ENCODE peak calls at places on chromosomes 5 and 9, in nine cellular contexts. T is cardiac muscle cell; R is pancreas; E is A549; X is heart right ventricle; I is breast epithelium; N is ovary; O is CD8-positive, alpha-beta T cell; C is adrenal gland. H is an unnamed sample.

GRCh38 chr5:15609076-15609725 is 109.2 kb downstream of the FBXL7 start:
- DNase-seq in T (no peak), R (no peak), E (no peak), X (no peak), I (no peak), N (no peak), O (no peak), C (no peak), H (no peak)

GRCh38 chr5:94314507-94315170 is 303.8 kb downstream of the KIAA0825 start:
- DNase-seq in T (peak; percentile 30), R (no peak), E (no peak), X (no peak), I (no peak), N (no peak), O (no peak), C (no peak), H (peak; percentile 10)

GRCh38 chr5:88824892-88825781 is 57.8 kb downstream of the MEF2C start:
- DNase-seq in T (peak; percentile 82), R (no peak), E (no peak), X (no peak), I (no peak), N (no peak), O (no peak), C (no peak), H (peak; percentile 64)

GRCh38 chr5:66363097-66363496 is 219.0 kb downstream of the SREK1 start:
- DNase-seq in T (no peak), R (no peak), E (no peak), X (no peak), I (no peak), N (no peak), O (no peak), C (no peak), H (no peak)

GRCh38 chr5:35785601-35786085 is 71.0 kb upstream of the IL7R start:
- DNase-seq in T (no peak), R (no peak), E (no peak), X (no peak), I (no peak), N (no peak), O (peak; percentile 61), C (no peak), H (peak; percentile 30)

GRCh38 chr5:150320048-150320555 is 17.4 kb upstream of the ARSI start:
- DNase-seq in T (peak; percentile 88), R (no peak), E (peak; percentile 68), X (peak; percentile 51), I (no peak), N (peak; percentile 68), O (no peak), C (peak; percentile 54), H (peak; percentile 94)

GRCh38 chr5:126543660-126544059 is 51.4 kb downstream of the ALDH7A1 start:
- DNase-seq in T (no peak), R (no peak), E (no peak), X (no peak), I (no peak), N (no peak), O (no peak), C (no peak), H (no peak)

GRCh38 chr5:98372351-98372750 is 401.1 kb upstream of the RGMB start:
- DNase-seq in T (peak; percentile 56), R (no peak), E (no peak), X (no peak), I (no peak), N (no peak), O (no peak), C (no peak), H (no peak)

GRCh38 chr9:121871431-121872025 is 220.1 kb downstream of the DAB2IP start:
- DNase-seq in T (no peak), R (no peak), E (no peak), X (no peak), I (no peak), N (no peak), O (no peak), C (peak; percentile 42), H (peak; percentile 69)

GRCh38 chr5:165108809-165109208 is 1603.4 kb downstream of the MAT2B start:
- DNase-seq in T (no peak), R (no peak), E (no peak), X (no peak), I (no peak), N (no peak), O (no peak), C (no peak), H (no peak)

GRCh38 chr5:18744990-18745590 is 1110.8 kb downstream of the TAF11L14 start:
- DNase-seq in T (no peak), R (no peak), E (no peak), X (no peak), I (no peak), N (no peak), O (no peak), C (no peak), H (no peak)

GRCh38 chr9:115653231-115653630 is 500.4 kb upstream of the PAPPA start:
- DNase-seq in T (peak; percentile 50), R (no peak), E (no peak), X (no peak), I (no peak), N (no peak), O (no peak), C (no peak), H (peak; percentile 69)

GRCh38 chr9:120878188-120879130 is 1.5 kb upstream of the PHF19 start:
- DNase-seq in T (no peak), R (no peak), E (no peak), X (no peak), I (no peak), N (no peak), O (peak; percentile 59), C (no peak), H (no peak)

GRCh38 chr9:133839822-133840329 is 101.7 kb upstream of the SARDH start:
- DNase-seq in T (peak; percentile 62), R (peak; percentile 52), E (no peak), X (peak; percentile 38), I (no peak), N (no peak), O (no peak), C (no peak), H (peak; percentile 29)

GRCh38 chr5:131230406-131230805 is 33.4 kb upstream of the CDC42SE2 start:
- DNase-seq in T (no peak), R (no peak), E (peak; percentile 23), X (no peak), I (no peak), N (no peak), O (no peak), C (no peak), H (no peak)

DNA sequence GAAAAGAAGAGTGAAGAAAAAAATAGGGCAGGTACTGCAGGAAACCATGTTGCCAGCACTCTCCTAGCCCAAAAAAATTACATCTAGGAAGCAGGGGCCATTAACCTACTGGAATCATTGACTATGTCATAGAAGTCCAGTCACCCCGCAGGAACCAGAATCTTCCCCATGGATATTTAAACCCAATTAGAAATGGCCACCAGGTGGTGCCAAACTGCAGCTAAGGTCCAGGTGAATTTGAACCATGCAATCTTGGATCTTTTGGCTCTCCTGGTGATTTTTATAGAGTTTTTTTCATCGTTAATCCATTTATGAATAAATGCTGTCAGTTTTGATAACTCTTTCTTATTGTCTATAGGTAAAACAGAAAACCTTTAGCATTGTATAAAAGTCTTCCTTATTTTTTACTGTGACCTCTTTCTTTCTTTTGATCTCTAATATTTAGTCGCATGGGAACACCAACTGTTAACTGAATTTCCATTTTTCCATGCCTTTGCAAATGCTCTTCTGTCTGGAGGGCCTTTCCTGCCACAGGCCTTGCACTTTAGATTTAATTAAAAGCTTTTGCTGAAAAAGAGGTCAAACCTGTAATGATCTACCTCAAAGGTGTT is 147.5 kb upstream of the FGF10 start:
- DNase-seq in T (peak; percentile 23), R (no peak), E (peak; percentile 29), X (peak; percentile 18), I (no peak), N (no peak), O (no peak), C (peak; percentile 29), H (peak; percentile 78)
- TF ChIP-seq CTCF in T (peak; percentile 46), R (peak; percentile 14), E (peak; percentile 53), X (peak; percentile 74), I (no peak), N (no peak), O (no peak), C (peak; percentile 71), H (peak; percentile 83)

DNA sequence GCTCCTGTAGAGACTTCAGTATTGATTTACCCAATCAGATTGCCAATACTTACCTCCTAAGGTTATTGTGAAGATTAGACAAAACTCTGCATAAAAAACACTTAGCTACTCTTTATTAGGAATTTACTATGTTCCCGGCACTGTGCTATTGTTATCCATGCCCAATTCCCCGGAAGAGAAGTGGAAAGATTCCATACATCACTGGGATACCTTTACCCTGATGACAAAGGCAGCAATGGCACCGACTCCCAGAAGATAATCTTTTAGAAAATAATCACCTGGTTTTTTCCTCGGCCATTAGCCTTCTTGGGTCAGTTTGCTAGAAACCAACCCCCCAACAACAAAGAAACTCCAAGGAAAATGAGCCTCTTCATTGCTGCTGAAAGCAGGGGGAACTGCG is 226.0 kb downstream of the SNX18 start:
- DNase-seq in T (no peak), R (no peak), E (no peak), X (no peak), I (no peak), N (no peak), O (no peak), C (no peak), H (no peak)
- H3K4me3 ChIP-seq in T (no peak overlapping the region), R (no peak overlapping the region), E (no peak overlapping the region), X (no peak overlapping the region), I (no peak overlapping the region), N (no peak overlapping the region), O (no peak overlapping the region), C (no peak overlapping the region), H (no peak overlapping the region)

GRCh38 chr5:32444946-32445758 is 612 bp upstream of the ZFR start:
- DNase-seq in T (no peak), R (no peak), E (no peak), X (no peak), I (no peak), N (no peak), O (no peak), C (no peak), H (no peak)

GRCh38 chr5:32445831-32446614 is 1.5 kb upstream of the ZFR start:
- DNase-seq in T (no peak), R (no peak), E (no peak), X (no peak), I (no peak), N (no peak), O (no peak), C (no peak), H (no peak)

GRCh38 chr5:32443145-32443540 is 1.4 kb downstream of the ZFR start:
- DNase-seq in T (peak; percentile 21), R (no peak), E (no peak), X (no peak), I (no peak), N (no peak), O (no peak), C (no peak), H (peak; percentile 60)

GRCh38 chr5:32443541-32444190 is 874 bp downstream of the ZFR start:
- DNase-seq in T (peak; percentile 56), R (peak; percentile 74), E (peak; percentile 50), X (peak; percentile 23), I (peak; percentile 51), N (peak; percentile 44), O (no peak), C (peak; percentile 51), H (peak; percentile 17)

GRCh38 chr5:32444191-32444945 is at the start of gene ZFR:
- DNase-seq in T (peak; percentile 92), R (peak; percentile 98), E (peak; percentile 91), X (peak; percentile 92), I (peak; percentile 89), N (peak; percentile 93), O (peak; percentile 94), C (peak; percentile 94), H (peak; percentile 84)
- TF ChIP-seq CTCF in T (no peak), R (no peak), E (no peak), X (no peak), I (no peak), N (no peak), O (no peak), C (no peak), H (no peak)

GRCh38 chr5:33892419-33893151 is 795 bp upstream of the ADAMTS12 start:
- DNase-seq in T (peak; percentile 98), R (no peak), E (peak; percentile 53), X (peak; percentile 30), I (peak; percentile 55), N (peak; percentile 28), O (no peak), C (peak; percentile 16), H (peak; percentile 97)
- H3K4me3 ChIP-seq in T (peak overlapping the region; percentile 66), R (no peak overlapping the region), E (peak overlapping the region; percentile 50), X (peak overlapping the region; percentile 57), I (peak overlapping the region; percentile 75), N (peak overlapping the region; percentile 44), O (no peak overlapping the region), C (no peak overlapping the region), H (peak overlapping the region; percentile 40)